ENCODE peak calls at places on chromosomes 16 and 17, in nine cellular contexts. Z is osteocyte, Q is uterus, C is epithelial cell of esophagus, M is tibial nerve, U is heart right ventricle, W is heart left ventricle, K is AG10803, E is ascending aorta. I is an unnamed sample.

GRCh38 chr16:1089439-1089821 is 6.6 kb downstream of the C1QTNF8 start:
- DNase-seq in M (no peak), W (no peak), E (no peak), Q (no peak), U (no peak), C (no peak), K (no peak), Z (no peak), I (no peak)

GRCh38 chr17:75059369-75060345 is 12.6 kb downstream of the KCTD2 start:
- DNase-seq in U (peak), K (peak), W (no peak), M (no peak), E (no peak), C (peak), Q (no peak), Z (no peak), I (no peak)

GRCh38 chr16:89478576-89479221 is 11.7 kb downstream of the ANKRD11 start:
- DNase-seq in Z (no peak), M (no peak), E (no peak), K (peak), Q (no peak), C (peak), U (no peak), W (no peak), I (no peak)

GRCh38 chr17:81491193-81491592 is 21.4 kb downstream of the ACTG1 start:
- DNase-seq in M (no peak), C (no peak), Q (no peak), Z (no peak), W (no peak), E (no peak), U (no peak), K (no peak), I (no peak)

GRCh38 chr17:77923135-77923534 is 35.4 kb upstream of the TNRC6C start:
- DNase-seq in K (no peak), Z (no peak), U (no peak), Q (no peak), C (no peak), E (no peak), M (no peak), W (no peak), I (no peak)

GRCh38 chr17:51820766-51821165 is 337.7 kb downstream of the CA10 start:
- DNase-seq in K (no peak), Z (no peak), E (no peak), Q (no peak), C (no peak), W (no peak), M (no peak), U (no peak), I (no peak)

GRCh38 chr17:27539794-27540193 is 83.5 kb downstream of the KSR1 start:
- DNase-seq in C (no peak), W (no peak), E (no peak), Q (no peak), U (no peak), M (no peak), K (no peak), Z (no peak), I (no peak)

GRCh38 chr17:3675886-3676285 is 7.3 kb downstream of the EMC6 start:
- DNase-seq in C (no peak), Z (no peak), K (no peak), U (no peak), M (no peak), W (no peak), Q (no peak), E (no peak), I (no peak)

GRCh38 chr16:65834680-65835079 is 531.8 kb upstream of the CDH5 start:
- DNase-seq in Q (no peak), M (no peak), E (no peak), C (no peak), U (no peak), K (no peak), W (no peak), Z (no peak), I (no peak)

GRCh38 chr17:49049265-49049664 is 52.1 kb downstream of the IGF2BP1 start:
- DNase-seq in M (no peak), C (no peak), W (no peak), U (no peak), K (no peak), Q (no peak), E (no peak), Z (no peak), I (no peak)

GRCh38 chr16:12020007-12020406 is 43.5 kb downstream of the SNX29 start:
- DNase-seq in Z (no peak), Q (no peak), M (no peak), K (no peak), U (no peak), E (no peak), C (no peak), W (no peak), I (no peak)

GRCh38 chr16:65917466-65917865 is 449.0 kb upstream of the CDH5 start:
- DNase-seq in W (no peak), E (no peak), Q (no peak), M (no peak), C (no peak), K (no peak), U (no peak), Z (no peak), I (no peak)

GRCh38 chr16:27103954-27104353 is 37.2 kb downstream of the C16orf82 start:
- DNase-seq in Q (no peak), M (no peak), U (no peak), K (no peak), C (no peak), E (no peak), W (no peak), Z (no peak), I (no peak)

GRCh38 chr17:65953316-65954147 is 238.4 kb downstream of the CEP112 start:
- DNase-seq in C (no peak), U (no peak), K (no peak), Q (no peak), Z (no peak), W (no peak), M (no peak), E (no peak), I (no peak)
- TF ChIP-seq CTCF in C (no peak), U (no peak), K (no peak), Q (no peak), Z (no peak), W (no peak), M (no peak), E (no peak), I (no peak)

GRCh38 chr17:4895676-4896331 is 3.5 kb upstream of the C17orf107 start:
- DNase-seq in U (no peak), Z (no peak), M (no peak), W (peak), K (no peak), E (no peak), C (no peak), Q (no peak), I (no peak)
- TF ChIP-seq CTCF in U (no peak), Z (no peak), M (no peak), W (no peak), K (peak), E (no peak), C (peak), Q (no peak), I (no peak)

GRCh38 chr17:17681187-17681743 is at the start of gene RAI1:
- DNase-seq in C (peak), K (peak), M (no peak), W (peak), Z (peak), U (peak), E (no peak), Q (peak), I (no peak)
- TF ChIP-seq CTCF in C (peak), K (no peak), M (peak), W (peak), Z (peak), U (peak), E (peak), Q (peak), I (no peak)

DNA sequence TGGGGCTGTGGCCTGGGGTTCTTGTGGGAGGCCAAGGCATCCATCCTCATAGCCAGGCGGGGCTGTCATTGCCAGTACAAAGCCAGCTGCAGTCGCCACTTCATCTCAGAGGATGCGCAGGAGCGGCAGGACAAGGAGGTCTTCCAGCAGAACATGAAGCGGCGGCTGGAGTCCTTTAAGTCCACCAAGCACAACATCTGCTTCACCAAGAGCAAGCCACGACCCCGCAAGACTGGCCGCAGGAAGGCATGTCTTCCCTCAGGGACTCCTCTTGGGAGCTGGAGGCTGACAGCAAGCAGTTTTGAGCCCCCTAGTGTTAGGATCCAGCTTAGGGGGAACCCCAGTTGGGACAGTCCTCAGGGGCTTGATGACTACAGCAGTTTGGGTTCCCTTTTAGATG is 15.1 kb upstream of the PLEKHG4 start:
- DNase-seq in Q (no peak), U (no peak), W (no peak), K (no peak), M (no peak), Z (no peak), C (no peak), E (no peak), I (no peak)
- TF ChIP-seq CTCF in Q (no peak), U (peak), W (no peak), K (no peak), M (no peak), Z (no peak), C (no peak), E (no peak), I (no peak)

DNA sequence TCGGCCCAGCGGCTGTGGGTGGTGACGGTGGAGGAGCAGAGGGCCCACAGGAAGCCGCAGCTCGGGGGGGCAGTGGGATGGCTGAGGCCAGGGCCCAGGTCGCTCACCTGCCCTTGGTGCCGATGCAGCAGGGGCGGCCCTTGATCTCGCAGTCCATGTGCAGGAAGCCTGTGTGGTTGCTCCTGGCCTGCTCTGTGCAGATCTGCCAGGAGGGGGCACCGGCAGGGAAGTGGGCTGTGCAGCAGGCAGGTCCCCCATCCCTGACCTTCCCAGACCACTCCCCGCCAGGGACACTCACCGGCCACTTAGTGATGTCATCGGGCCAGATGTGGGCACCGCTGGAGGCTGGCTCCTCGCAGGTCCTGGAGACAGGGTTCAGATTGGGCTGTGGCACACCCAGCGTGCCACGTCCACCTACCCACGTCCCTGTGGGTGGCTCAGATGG is 6.2 kb downstream of the AANAT start:
- DNase-seq in E (no peak), K (no peak), C (no peak), M (no peak), U (no peak), W (no peak), Z (peak), Q (no peak), I (no peak)
- TF ChIP-seq CTCF in E (no peak), K (peak), C (peak), M (no peak), U (peak), W (peak), Z (peak), Q (no peak), I (no peak)

DNA sequence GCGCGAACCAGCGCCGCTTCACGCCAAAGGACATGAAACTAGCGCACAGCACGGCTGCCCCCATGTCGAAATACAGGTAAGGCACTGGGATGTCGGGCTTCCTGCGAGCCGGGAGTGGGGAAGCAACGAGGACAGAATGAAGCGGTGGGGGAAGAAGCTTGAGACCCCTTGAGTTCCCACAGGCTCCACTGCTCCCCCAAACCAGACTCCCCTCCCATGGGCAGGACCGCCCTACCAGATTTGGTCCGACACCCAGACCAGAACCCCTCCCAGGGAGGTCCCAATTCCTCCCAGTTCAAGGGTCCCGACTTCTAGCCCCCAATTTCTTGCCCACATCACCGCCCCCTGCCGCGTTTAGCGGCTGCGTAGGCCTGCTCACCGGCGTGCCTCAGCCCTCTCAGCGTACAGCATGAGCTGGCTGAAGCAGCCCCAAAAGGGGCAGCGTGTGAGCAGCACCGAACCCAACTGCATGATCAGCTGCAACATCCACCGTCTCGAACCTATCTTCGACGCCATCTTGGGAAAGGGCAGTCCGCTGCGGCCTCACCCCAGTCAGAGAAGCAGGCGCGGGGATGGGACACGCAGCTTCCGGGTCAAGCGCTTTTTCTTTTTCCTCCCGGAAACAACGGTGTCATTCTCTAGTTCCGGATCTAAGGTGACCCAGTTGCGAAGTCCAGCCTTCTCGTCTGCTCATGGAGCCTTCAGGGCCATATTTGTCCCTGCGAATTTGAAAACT is at the start of gene TMEM101:
- DNase-seq in Z (peak), Q (peak), W (peak), M (peak), E (peak), U (peak), K (peak), C (peak), I (peak)
- TF ChIP-seq CTCF in Z (no peak), Q (no peak), W (no peak), M (no peak), E (no peak), U (no peak), K (no peak), C (no peak), I (no peak)

GRCh38 chr17:34527908-34528470 is 51.4 kb upstream of the TMEM132E start:
- DNase-seq in E (no peak), C (no peak), Z (no peak), U (no peak), Q (no peak), K (no peak), M (no peak), W (no peak), I (no peak)
- TF ChIP-seq CTCF in E (no peak), C (no peak), Z (no peak), U (no peak), Q (no peak), K (no peak), M (no peak), W (no peak), I (no peak)

DNA sequence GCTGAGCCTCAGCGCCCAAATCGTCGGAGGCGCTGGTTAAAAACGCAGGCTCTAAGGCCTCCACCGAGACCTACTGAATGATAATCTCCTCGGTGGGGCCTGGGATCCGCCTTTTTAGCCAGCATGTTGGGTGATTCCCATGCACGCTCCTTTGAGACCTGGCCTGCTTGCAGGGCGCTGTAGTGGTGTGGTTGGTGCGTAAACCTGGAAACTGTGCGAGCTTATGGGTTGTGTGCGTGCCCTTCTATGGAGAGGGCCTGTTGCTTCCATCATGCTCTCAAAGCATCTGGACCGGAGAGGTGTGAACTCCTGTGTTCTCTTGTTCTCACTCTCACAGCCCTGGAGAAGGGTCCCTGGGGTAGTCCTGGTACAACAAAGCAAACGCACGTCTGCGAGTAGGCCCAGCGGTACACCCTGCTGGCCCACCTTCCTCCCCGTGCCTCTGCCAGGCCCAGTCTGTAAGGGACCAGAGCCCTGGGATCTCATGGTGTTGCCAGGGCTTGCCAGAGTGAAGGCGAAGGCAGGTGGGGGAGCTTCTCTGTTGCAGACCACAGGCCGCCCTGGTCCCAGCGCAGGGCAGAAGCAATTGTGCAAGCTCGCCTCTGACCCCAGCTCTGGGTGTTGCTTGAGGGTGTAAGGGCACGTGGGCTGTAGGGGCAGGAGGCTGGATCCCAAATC is 759 bp upstream of the LRRC75A start:
- DNase-seq in M (no peak), C (no peak), E (no peak), W (no peak), K (no peak), Q (no peak), U (no peak), Z (no peak), I (no peak)
- TF ChIP-seq CTCF in M (no peak), C (no peak), E (no peak), W (no peak), K (no peak), Q (no peak), U (no peak), Z (no peak), I (no peak)

GRCh38 chr17:46772013-46772878 is 46.2 kb downstream of the WNT3 start:
- DNase-seq in W (no peak), Q (no peak), M (no peak), E (no peak), C (peak), U (no peak), Z (no peak), K (peak), I (no peak)

GRCh38 chr17:46770439-46770817 is 48.1 kb downstream of the WNT3 start:
- DNase-seq in M (no peak), W (no peak), Q (no peak), Z (no peak), C (no peak), E (no peak), K (no peak), U (no peak), I (no peak)

GRCh38 chr17:46769531-46770438 is 48.7 kb downstream of the WNT3 start:
- DNase-seq in E (no peak), C (no peak), M (no peak), Q (no peak), W (no peak), K (peak), U (no peak), Z (no peak), I (no peak)

GRCh38 chr17:46771601-46772012 is 46.9 kb downstream of the WNT3 start:
- DNase-seq in Q (no peak), Z (no peak), C (no peak), K (peak), U (no peak), W (no peak), E (no peak), M (no peak), I (no peak)

DNA sequence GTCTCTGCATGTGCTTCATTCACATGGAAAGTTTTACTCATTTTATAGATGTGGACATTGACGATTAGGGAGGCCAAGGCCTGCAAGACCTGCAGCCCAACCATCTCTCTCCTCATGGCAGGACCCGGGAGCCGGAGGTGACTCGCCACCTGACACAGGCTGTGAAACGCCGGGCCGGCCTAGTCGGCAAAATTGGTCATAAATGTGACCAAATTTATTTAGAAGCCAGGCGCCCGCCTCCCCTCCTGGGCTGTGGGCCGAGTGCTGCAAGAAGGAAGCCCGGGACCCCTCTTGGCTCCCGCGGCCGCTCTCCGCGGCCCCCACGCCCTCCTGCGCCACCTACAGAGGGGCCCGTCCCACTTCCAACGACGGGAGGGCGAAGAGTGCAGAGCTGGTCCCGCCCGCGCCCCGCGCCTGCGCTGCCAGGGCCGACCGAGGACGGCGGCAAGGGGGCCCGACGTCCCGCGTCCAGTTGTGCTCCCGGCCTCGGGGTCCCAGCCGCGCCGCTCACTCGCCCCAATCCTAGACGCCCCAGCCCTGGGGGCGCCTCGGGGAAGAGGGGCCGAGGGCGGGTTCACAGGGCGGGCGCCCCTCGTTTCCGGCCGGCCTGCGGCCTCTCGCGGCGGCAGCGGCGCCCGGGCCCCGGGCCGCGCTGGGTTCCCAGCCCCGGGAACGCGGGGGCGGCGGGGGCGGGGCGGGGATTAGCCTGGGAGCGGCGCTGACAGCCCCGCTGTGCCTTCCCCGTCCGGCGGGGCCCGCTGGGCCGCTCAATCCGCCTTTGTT is 47.5 kb downstream of the WNT3 start:
- DNase-seq in U (no peak), E (no peak), Z (no peak), W (no peak), Q (peak), K (peak), M (no peak), C (peak), I (no peak)
- TF ChIP-seq CTCF in U (peak), E (no peak), Z (no peak), W (no peak), Q (no peak), K (no peak), M (no peak), C (no peak), I (no peak)

I was measured in omental fat pad.